ENCODE peak calls at places on chromosomes 16 and 17, in five cellular contexts. N, X, Y, Z and R are unnamed samples.

GRCh38 chr16:4538067-4538385 is 547 bp downstream of the CDIP1 start:
- DNase-seq in N (no peak), Z (no peak), Y (no peak), X (no peak), R (no peak)

GRCh38 chr16:9061358-9061813 is 30.1 kb upstream of the HAPSTR1 start:
- DNase-seq in N (no peak), Y (no peak), X (no peak), Z (peak), R (no peak)

GRCh38 chr17:79077587-79077986 is 3.0 kb downstream of the ENGASE start:
- DNase-seq in X (no peak), Y (no peak), Z (no peak), N (no peak), R (no peak)

GRCh38 chr17:2797226-2797625 is 988 bp downstream of the RAP1GAP2 start:
- DNase-seq in Y (no peak), Z (no peak), X (no peak), N (no peak), R (no peak)

GRCh38 chr17:59008737-59009136 is 97.9 kb downstream of the TRIM37 start:
- DNase-seq in Y (no peak), X (no peak), Z (no peak), N (no peak), R (no peak)

GRCh38 chr16:14109782-14110727 is 38.9 kb downstream of the MRTFB start:
- DNase-seq in Y (no peak), N (no peak), Z (peak), X (no peak), R (peak)

GRCh38 chr17:17507465-17508011 is 11.3 kb upstream of the RASD1 start:
- DNase-seq in Y (no peak), Z (no peak), N (no peak), X (no peak), R (no peak)

GRCh38 chr17:78315355-78316114 is 44.3 kb downstream of the SOCS3 start:
- DNase-seq in X (no peak), N (peak), Y (no peak), Z (peak), R (peak)

GRCh38 chr16:997440-998051 is 16.0 kb downstream of the SOX8 start:
- DNase-seq in N (peak), X (peak), Z (peak), Y (no peak), R (no peak)

GRCh38 chr17:50710650-50711049 is 2.9 kb upstream of the ANKRD40 start:
- DNase-seq in Z (no peak), Y (no peak), N (no peak), X (no peak), R (no peak)

GRCh38 chr16:84513111-84514065 is 8.9 kb upstream of the MEAK7 start:
- DNase-seq in N (no peak), Y (no peak), Z (peak), X (no peak), R (no peak)

GRCh38 chr16:19366384-19366783 is 51.3 kb upstream of the TMC5 start:
- DNase-seq in Y (no peak), N (no peak), X (no peak), Z (peak), R (no peak)

GRCh38 chr16:56814537-56815432 is 50.2 kb upstream of the SLC12A3 start:
- DNase-seq in N (no peak), X (no peak), Z (no peak), Y (no peak), R (no peak)

GRCh38 chr16:16882766-16883165 is 503.8 kb downstream of the NPIPA7 start:
- DNase-seq in N (no peak), Z (no peak), Y (no peak), X (no peak), R (no peak)

GRCh38 chr17:27622914-27623313 is 8.1 kb upstream of the LGALS9 start:
- DNase-seq in Y (no peak), N (no peak), X (no peak), Z (no peak), R (no peak)

GRCh38 chr17:58278661-58279015 is 2.1 kb downstream of the MPO start:
- DNase-seq in Y (no peak), X (no peak), Z (no peak), N (no peak), R (no peak)

GRCh38 chr17:8122923-8123694 is 797 bp downstream of the HES7 start:
- DNase-seq in X (no peak), Z (peak), N (peak), Y (no peak), R (no peak)

GRCh38 chr17:74465378-74466110 is 890 bp upstream of the CD300A start:
- DNase-seq in N (no peak), Y (no peak), Z (no peak), X (no peak), R (peak)

GRCh38 chr16:9154576-9155410 is 63.3 kb downstream of the HAPSTR1 start:
- DNase-seq in Y (no peak), Z (no peak), X (no peak), N (no peak), R (no peak)

GRCh38 chr16:82302007-82302733 is 132.1 kb upstream of the MPHOSPH6 start:
- DNase-seq in Z (no peak), X (no peak), Y (no peak), N (no peak), R (no peak)

GRCh38 chr16:72458035-72458434 is 286.1 kb upstream of the PMFBP1 start:
- DNase-seq in N (no peak), X (no peak), Y (no peak), Z (no peak), R (no peak)

GRCh38 chr16:21659124-21659523 is 4.6 kb upstream of the OTOA start:
- DNase-seq in N (no peak), X (no peak), Z (no peak), Y (no peak), R (no peak)

GRCh38 chr17:15463363-15463762 is 4.1 kb downstream of the CDRT4 start:
- DNase-seq in X (no peak), Y (no peak), N (no peak), Z (peak), R (no peak)

GRCh38 chr17:7283471-7284216 is 2.1 kb downstream of the SLC2A4 start:
- DNase-seq in Z (no peak), Y (no peak), X (no peak), N (no peak), R (no peak)

GRCh38 chr16:19136549-19137196 is 22.9 kb downstream of the ITPRIPL2 start:
- DNase-seq in N (no peak), Z (peak), Y (no peak), X (no peak), R (no peak)

GRCh38 chr17:73141411-73141810 is 23.4 kb upstream of the SSTR2 start:
- DNase-seq in Y (no peak), Z (no peak), N (no peak), X (no peak), R (no peak)

GRCh38 chr16:87815567-87815966 is 49.8 kb upstream of the KLHDC4 start:
- DNase-seq in Y (no peak), N (no peak), Z (peak), X (no peak), R (no peak)